ENCODE peak calls at places on chromosomes 12 and 14, in ten cellular contexts. One of them, this sample, is unnamed.

GRCh38 chr12:90953956-90954421 is 987 bp downstream of the CCER1 start:
- DNase-seq in AG04450: no peak
- DNase-seq in hepatocyte: no peak
- DNase-seq in astrocyte of the spinal cord: no peak
- DNase-seq in body of pancreas: no peak
- DNase-seq in Calu3: no peak
- DNase-seq in AG09309: no peak
- DNase-seq in neural progenitor cell: peak
- DNase-seq in Caco-2: no peak
- DNase-seq in brain microvascular endothelial cell: no peak
- DNase-seq in this sample: no peak

GRCh38 chr12:108248011-108248410 is 91.1 kb downstream of the CMKLR1 start:
- DNase-seq in AG04450: no peak
- DNase-seq in hepatocyte: no peak
- DNase-seq in astrocyte of the spinal cord: no peak
- DNase-seq in neural progenitor cell: no peak
- DNase-seq in Calu3: no peak
- DNase-seq in body of pancreas: no peak
- DNase-seq in brain microvascular endothelial cell: no peak
- DNase-seq in Caco-2: no peak
- DNase-seq in AG09309: no peak
- DNase-seq in this sample: no peak

GRCh38 chr14:104186575-104186974 is 48.2 kb downstream of the KIF26A start:
- DNase-seq in hepatocyte: no peak
- DNase-seq in AG04450: no peak
- DNase-seq in body of pancreas: no peak
- DNase-seq in neural progenitor cell: no peak
- DNase-seq in Calu3: no peak
- DNase-seq in Caco-2: no peak
- DNase-seq in astrocyte of the spinal cord: no peak
- DNase-seq in AG09309: no peak
- DNase-seq in brain microvascular endothelial cell: no peak
- DNase-seq in this sample: no peak

GRCh38 chr12:104414581-104415305 is 42.0 kb upstream of the CHST11 start:
- DNase-seq in AG09309: no peak
- DNase-seq in astrocyte of the spinal cord: peak
- DNase-seq in AG04450: no peak
- DNase-seq in Caco-2: no peak
- DNase-seq in hepatocyte: no peak
- DNase-seq in Calu3: no peak
- DNase-seq in body of pancreas: no peak
- DNase-seq in brain microvascular endothelial cell: no peak
- DNase-seq in neural progenitor cell: peak
- DNase-seq in this sample: no peak

GRCh38 chr14:102362545-102363181 is at the start of the genes CINP and TECPR2:
- DNase-seq in astrocyte of the spinal cord: peak
- DNase-seq in neural progenitor cell: peak
- DNase-seq in AG09309: peak
- DNase-seq in AG04450: peak
- DNase-seq in Calu3: peak
- DNase-seq in body of pancreas: peak
- DNase-seq in brain microvascular endothelial cell: peak
- DNase-seq in hepatocyte: peak
- DNase-seq in Caco-2: peak
- DNase-seq in this sample: peak

GRCh38 chr14:92310776-92311375 is 12.1 kb upstream of the SLC24A4 start:
- DNase-seq in AG09309: no peak
- DNase-seq in Calu3: no peak
- DNase-seq in AG04450: no peak
- DNase-seq in body of pancreas: no peak
- DNase-seq in hepatocyte: no peak
- DNase-seq in Caco-2: no peak
- DNase-seq in astrocyte of the spinal cord: no peak
- DNase-seq in brain microvascular endothelial cell: no peak
- DNase-seq in neural progenitor cell: no peak
- DNase-seq in this sample: no peak

GRCh38 chr12:56677680-56678079 is 10.4 kb downstream of the PTGES3 start:
- DNase-seq in Caco-2: no peak
- DNase-seq in hepatocyte: no peak
- DNase-seq in Calu3: no peak
- DNase-seq in AG09309: no peak
- DNase-seq in astrocyte of the spinal cord: no peak
- DNase-seq in AG04450: no peak
- DNase-seq in brain microvascular endothelial cell: no peak
- DNase-seq in body of pancreas: no peak
- DNase-seq in neural progenitor cell: no peak
- DNase-seq in this sample: peak

GRCh38 chr12:131102991-131103609 is 149.4 kb downstream of the ADGRD1 start:
- DNase-seq in brain microvascular endothelial cell: no peak
- DNase-seq in body of pancreas: no peak
- DNase-seq in hepatocyte: no peak
- DNase-seq in Calu3: no peak
- DNase-seq in AG09309: no peak
- DNase-seq in Caco-2: no peak
- DNase-seq in AG04450: no peak
- DNase-seq in astrocyte of the spinal cord: no peak
- DNase-seq in neural progenitor cell: peak
- DNase-seq in this sample: no peak

GRCh38 chr12:15931590-15932053 is 20.5 kb downstream of the DERA start:
- DNase-seq in brain microvascular endothelial cell: no peak
- DNase-seq in AG09309: no peak
- DNase-seq in hepatocyte: no peak
- DNase-seq in neural progenitor cell: no peak
- DNase-seq in Calu3: no peak
- DNase-seq in AG04450: no peak
- DNase-seq in Caco-2: peak
- DNase-seq in body of pancreas: no peak
- DNase-seq in astrocyte of the spinal cord: no peak
- DNase-seq in this sample: no peak

GRCh38 chr14:24873551-24873950 is 176.4 kb downstream of the STXBP6 start:
- DNase-seq in Caco-2: no peak
- DNase-seq in body of pancreas: no peak
- DNase-seq in neural progenitor cell: no peak
- DNase-seq in AG09309: no peak
- DNase-seq in astrocyte of the spinal cord: no peak
- DNase-seq in Calu3: no peak
- DNase-seq in hepatocyte: no peak
- DNase-seq in brain microvascular endothelial cell: no peak
- DNase-seq in AG04450: no peak
- DNase-seq in this sample: no peak

GRCh38 chr14:24874514-24875202 is 175.3 kb downstream of the STXBP6 start:
- DNase-seq in astrocyte of the spinal cord: no peak
- DNase-seq in hepatocyte: peak
- DNase-seq in AG09309: no peak
- DNase-seq in body of pancreas: no peak
- DNase-seq in neural progenitor cell: no peak
- DNase-seq in AG04450: no peak
- DNase-seq in brain microvascular endothelial cell: no peak
- DNase-seq in Caco-2: no peak
- DNase-seq in Calu3: no peak
- DNase-seq in this sample: no peak

GRCh38 chr14:24875203-24875840 is 174.6 kb downstream of the STXBP6 start:
- DNase-seq in hepatocyte: no peak
- DNase-seq in body of pancreas: no peak
- DNase-seq in Caco-2: no peak
- DNase-seq in Calu3: no peak
- DNase-seq in brain microvascular endothelial cell: no peak
- DNase-seq in AG04450: no peak
- DNase-seq in astrocyte of the spinal cord: no peak
- DNase-seq in neural progenitor cell: no peak
- DNase-seq in AG09309: no peak
- DNase-seq in this sample: no peak

GRCh38 chr14:24876996-24877395 is 173.0 kb downstream of the STXBP6 start:
- DNase-seq in Calu3: no peak
- DNase-seq in brain microvascular endothelial cell: no peak
- DNase-seq in neural progenitor cell: no peak
- DNase-seq in astrocyte of the spinal cord: no peak
- DNase-seq in AG04450: no peak
- DNase-seq in body of pancreas: no peak
- DNase-seq in hepatocyte: no peak
- DNase-seq in Caco-2: no peak
- DNase-seq in AG09309: no peak
- DNase-seq in this sample: no peak

GRCh38 chr14:24876009-24876690 is 173.8 kb downstream of the STXBP6 start:
- DNase-seq in body of pancreas: no peak
- DNase-seq in hepatocyte: no peak
- DNase-seq in AG04450: no peak
- DNase-seq in brain microvascular endothelial cell: no peak
- DNase-seq in neural progenitor cell: no peak
- DNase-seq in AG09309: no peak
- DNase-seq in Caco-2: no peak
- DNase-seq in Calu3: no peak
- DNase-seq in astrocyte of the spinal cord: no peak
- DNase-seq in this sample: no peak
- TF ChIP-seq CTCF in body of pancreas: no peak
- TF ChIP-seq CTCF in hepatocyte: no peak
- TF ChIP-seq CTCF in AG04450: no peak
- TF ChIP-seq CTCF in brain microvascular endothelial cell: no peak
- TF ChIP-seq CTCF in neural progenitor cell: no peak
- TF ChIP-seq CTCF in AG09309: no peak
- TF ChIP-seq CTCF in Caco-2: no peak
- TF ChIP-seq CTCF in Calu3: no peak
- TF ChIP-seq CTCF in astrocyte of the spinal cord: no peak
- TF ChIP-seq CTCF in this sample: no peak

GRCh38 chr12:44015333-44015941 is 179.6 kb downstream of the TMEM117 start:
- DNase-seq in hepatocyte: peak
- DNase-seq in Calu3: peak
- DNase-seq in astrocyte of the spinal cord: peak
- DNase-seq in neural progenitor cell: peak
- DNase-seq in AG09309: peak
- DNase-seq in Caco-2: peak
- DNase-seq in brain microvascular endothelial cell: peak
- DNase-seq in AG04450: peak
- DNase-seq in body of pancreas: no peak
- DNase-seq in this sample: peak
- TF ChIP-seq CTCF in hepatocyte: peak
- TF ChIP-seq CTCF in Calu3: no peak
- TF ChIP-seq CTCF in astrocyte of the spinal cord: peak
- TF ChIP-seq CTCF in neural progenitor cell: peak
- TF ChIP-seq CTCF in AG09309: peak
- TF ChIP-seq CTCF in Caco-2: peak
- TF ChIP-seq CTCF in brain microvascular endothelial cell: peak
- TF ChIP-seq CTCF in AG04450: peak
- TF ChIP-seq CTCF in body of pancreas: peak
- TF ChIP-seq CTCF in this sample: peak

GRCh38 chr14:42872775-42873174 is 1266.1 kb downstream of the LRFN5 start:
- DNase-seq in body of pancreas: no peak
- DNase-seq in hepatocyte: no peak
- DNase-seq in AG09309: no peak
- DNase-seq in neural progenitor cell: no peak
- DNase-seq in Calu3: no peak
- DNase-seq in astrocyte of the spinal cord: no peak
- DNase-seq in brain microvascular endothelial cell: no peak
- DNase-seq in AG04450: no peak
- DNase-seq in Caco-2: no peak
- DNase-seq in this sample: no peak
- TF ChIP-seq CTCF in body of pancreas: no peak
- TF ChIP-seq CTCF in hepatocyte: no peak
- TF ChIP-seq CTCF in AG09309: no peak
- TF ChIP-seq CTCF in neural progenitor cell: no peak
- TF ChIP-seq CTCF in Calu3: no peak
- TF ChIP-seq CTCF in astrocyte of the spinal cord: no peak
- TF ChIP-seq CTCF in brain microvascular endothelial cell: no peak
- TF ChIP-seq CTCF in AG04450: no peak
- TF ChIP-seq CTCF in Caco-2: no peak
- TF ChIP-seq CTCF in this sample: no peak

GRCh38 chr12:115456946-115457689 is 773.1 kb upstream of the TBX3 start:
- DNase-seq in neural progenitor cell: peak
- DNase-seq in body of pancreas: no peak
- DNase-seq in brain microvascular endothelial cell: no peak
- DNase-seq in AG09309: no peak
- DNase-seq in astrocyte of the spinal cord: no peak
- DNase-seq in AG04450: no peak
- DNase-seq in Caco-2: peak
- DNase-seq in Calu3: no peak
- DNase-seq in hepatocyte: peak
- DNase-seq in this sample: no peak
- TF ChIP-seq CTCF in neural progenitor cell: peak
- TF ChIP-seq CTCF in body of pancreas: no peak
- TF ChIP-seq CTCF in brain microvascular endothelial cell: peak
- TF ChIP-seq CTCF in AG09309: no peak
- TF ChIP-seq CTCF in astrocyte of the spinal cord: no peak
- TF ChIP-seq CTCF in AG04450: no peak
- TF ChIP-seq CTCF in Caco-2: no peak
- TF ChIP-seq CTCF in Calu3: no peak
- TF ChIP-seq CTCF in hepatocyte: peak
- TF ChIP-seq CTCF in this sample: no peak